ENCODE peak calls at places on chromosomes 4 and X, in four cellular contexts. F is left ventricle myocardium inferior; V is activated naive CD4-positive, alpha-beta T cell treated with anti-CD3 and anti-CD28 coated beads, Interleukin-2, amount 10 ng/mL, durations not matched to agents 7 days and 5 days; O is activated CD4-positive, alpha-beta T cell treated with anti-CD3 and anti-CD28 coated beads, Interleukin-2, amount 50 U/mL, for 48 hours. M is an unnamed sample.

GRCh38 chrX:68433155-68433980 is at the start of gene OPHN1:
- DNase-seq in F (peak), O (peak), V (no peak), M (no peak)

GRCh38 chr4:183596056-183596757 is 62.8 kb downstream of the RWDD4 start:
- DNase-seq in O (no peak), V (no peak), F (no peak), M (no peak)

GRCh38 chr4:7648813-7649395 is 214.2 kb upstream of the PSAPL1 start:
- DNase-seq in V (no peak), F (no peak), O (no peak), M (no peak)

GRCh38 chr4:137531951-137532868 is at the start of gene PCDH18:
- DNase-seq in V (peak), F (peak), O (peak), M (no peak)

GRCh38 chr4:101835121-101835904 is 44.8 kb downstream of the BANK1 start:
- DNase-seq in O (no peak), F (no peak), V (no peak), M (no peak)

GRCh38 chrX:7390446-7390845 is 242.5 kb upstream of the PUDP start:
- DNase-seq in V (no peak), F (no peak), O (no peak), M (no peak)

GRCh38 chrX:154370882-154371770 is 3.3 kb downstream of the FLNA start:
- DNase-seq in O (peak), F (peak), V (peak), M (peak)

GRCh38 chrX:95764972-95765451 is 919.6 kb upstream of the DIAPH2 start:
- DNase-seq in O (no peak), V (no peak), F (no peak), M (no peak)

GRCh38 chr4:99485212-99485611 is 25.6 kb upstream of the C4orf17 start:
- DNase-seq in O (no peak), V (no peak), F (no peak), M (no peak)